ENCODE peak calls at places on chromosomes 1 and 21, in six cellular contexts. L is T47D, E is coronary artery, M is MV-4-11, W is NCI-H774, S is hippocampal formation. K is an unnamed sample.

GRCh38 chr1:24091971-24092482 is 19.9 kb downstream of the MYOM3 start:
- DNase-seq in L (no peak), E (no peak), W (no peak), M (no peak), S (no peak), K (no peak)

GRCh38 chr1:15195420-15196052 is 42.0 kb downstream of the TMEM51 start:
- DNase-seq in E (no peak), M (no peak), L (no peak), S (no peak), W (no peak), K (no peak)

GRCh38 chr1:106276856-106277255 is 779.6 kb upstream of the PRMT6 start:
- DNase-seq in M (no peak), W (no peak), S (no peak), L (no peak), E (no peak), K (no peak)

GRCh38 chr1:157496121-157496526 is 56.2 kb downstream of the FCRL5 start:
- DNase-seq in L (peak), S (peak), W (peak), M (peak), E (no peak), K (no peak)

GRCh38 chr1:211379446-211379845 is 52.8 kb downstream of the TRAF5 start:
- DNase-seq in W (no peak), M (no peak), L (no peak), E (no peak), S (no peak), K (no peak)

GRCh38 chr21:18608226-18608625 is 204.6 kb upstream of the TMPRSS15 start:
- DNase-seq in L (no peak), W (peak), S (no peak), E (no peak), M (no peak), K (no peak)

GRCh38 chr1:8602471-8603219 is 214.8 kb downstream of the RERE start:
- DNase-seq in W (no peak), M (peak), L (no peak), E (no peak), S (no peak), K (no peak)

GRCh38 chr1:198269352-198269940 is 112.6 kb downstream of the NEK7 start:
- DNase-seq in S (no peak), E (no peak), M (no peak), L (no peak), W (no peak), K (no peak)

GRCh38 chr1:84688461-84689061 is 1.7 kb downstream of the SSX2IP start:
- DNase-seq in S (no peak), E (no peak), L (no peak), W (no peak), M (peak), K (no peak)

GRCh38 chr1:1759456-1760344 is 18.6 kb downstream of the NADK start:
- DNase-seq in L (no peak), M (no peak), S (no peak), E (no peak), W (no peak), K (no peak)

GRCh38 chr1:38138498-38139233 is 92.1 kb upstream of the POU3F1 start:
- DNase-seq in W (no peak), M (no peak), L (peak), S (peak), E (peak), K (no peak)

GRCh38 chr1:236864996-236865877 is 70.1 kb downstream of the MTR start:
- DNase-seq in S (no peak), M (no peak), W (no peak), E (no peak), L (no peak), K (no peak)

GRCh38 chr1:42737257-42737656 is 2.8 kb downstream of the CLDN19 start:
- DNase-seq in W (no peak), M (peak), S (no peak), L (no peak), E (no peak), K (no peak)

GRCh38 chr21:36589352-36589971 is 109.5 kb upstream of the SIM2 start:
- DNase-seq in E (no peak), W (no peak), S (no peak), M (peak), L (no peak), K (no peak)

GRCh38 chr1:205354259-205354904 is 2.3 kb downstream of the KLHDC8A start:
- DNase-seq in L (no peak), M (peak), S (peak), E (no peak), W (no peak), K (no peak)

GRCh38 chr1:45326627-45327591 is at the start of gene HPDL:
- DNase-seq in L (no peak), W (peak), S (peak), M (peak), E (no peak), K (peak)

GRCh38 chr1:201252833-201253810 is 30.2 kb upstream of the PKP1 start:
- DNase-seq in S (no peak), E (no peak), W (no peak), L (no peak), M (no peak), K (peak)

GRCh38 chr1:85259118-85259865 is at the start of gene C1orf52:
- DNase-seq in M (peak), W (peak), S (peak), L (peak), E (peak), K (peak)

GRCh38 chr1:50724626-50725286 is 235.3 kb downstream of the FAF1 start:
- DNase-seq in L (no peak), W (no peak), S (no peak), M (peak), E (no peak), K (no peak)

GRCh38 chr1:164637461-164638375 is 78.7 kb downstream of the PBX1 start:
- DNase-seq in L (no peak), S (peak), E (peak), W (peak), M (no peak), K (no peak)

GRCh38 chr1:176693697-176694329 is 230.8 kb downstream of the PAPPA2 start:
- DNase-seq in E (no peak), L (no peak), W (no peak), M (no peak), S (no peak), K (no peak)

GRCh38 chr1:184753608-184754478 is 815 bp downstream of the EDEM3 start:
- DNase-seq in M (peak), W (no peak), L (peak), S (no peak), E (peak), K (peak)

GRCh38 chr21:8989883-8990325 is 1531.5 kb upstream of the TPTE start:
- DNase-seq in E (no peak), L (no peak), S (no peak), M (no peak), W (no peak), K (no peak)

GRCh38 chr1:201463071-201463552 is 5.9 kb downstream of the PHLDA3 start:
- DNase-seq in M (peak), L (peak), W (no peak), E (peak), S (peak), K (no peak)

GRCh38 chr1:7972285-7972684 is 10.8 kb downstream of the PARK7 start:
- DNase-seq in E (no peak), M (no peak), S (no peak), W (no peak), L (no peak), K (no peak)

GRCh38 chr1:197837911-197838310 is 62.6 kb upstream of the DENND1B start:
- DNase-seq in E (no peak), W (no peak), M (peak), S (no peak), L (no peak), K (no peak)

GRCh38 chr1:9229549-9229948 is 5.0 kb upstream of the H6PD start:
- DNase-seq in E (no peak), W (no peak), L (no peak), M (no peak), S (no peak), K (no peak)

GRCh38 chr1:217244946-217245345 is 385.9 kb downstream of the GPATCH2 start:
- DNase-seq in M (no peak), L (no peak), S (no peak), W (no peak), E (no peak), K (no peak)

GRCh38 chr1:213598263-213598662 is 389.5 kb upstream of the PROX1 start:
- DNase-seq in E (no peak), M (no peak), S (no peak), W (no peak), L (no peak), K (no peak)

GRCh38 chr1:8201331-8201861 is 116.5 kb upstream of the SLC45A1 start:
- DNase-seq in L (no peak), E (no peak), S (no peak), M (no peak), W (no peak), K (no peak)

GRCh38 chr1:33257759-33258712 is 1.7 kb downstream of the ZNF362 start:
- DNase-seq in S (no peak), W (no peak), M (no peak), E (no peak), L (no peak), K (no peak)

GRCh38 chr1:150009604-150010387 is 730 bp downstream of the OTUD7B start:
- DNase-seq in M (no peak), E (peak), S (peak), L (peak), W (peak), K (no peak)

GRCh38 chr1:9013824-9014223 is 12.4 kb downstream of the SLC2A7 start:
- DNase-seq in E (no peak), M (no peak), S (no peak), W (no peak), L (no peak), K (no peak)

GRCh38 chr1:149843302-149844041 is 55.9 kb upstream of the BOLA1 start:
- DNase-seq in W (no peak), L (no peak), M (no peak), S (no peak), E (no peak), K (no peak)

GRCh38 chr1:215911406-215911968 is 344.4 kb downstream of the KCTD3 start:
- DNase-seq in S (no peak), L (no peak), E (no peak), M (no peak), W (no peak), K (no peak)

GRCh38 chr1:209737118-209737505 is 18.7 kb upstream of the TRAF3IP3 start:
- DNase-seq in L (no peak), W (no peak), E (no peak), M (no peak), S (no peak), K (no peak)

GRCh38 chr1:160789702-160790611 is 6.0 kb upstream of the LY9 start:
- DNase-seq in M (peak), S (no peak), E (no peak), L (no peak), W (no peak), K (no peak)

GRCh38 chr1:204575221-204576190 is 59.3 kb downstream of the MDM4 start:
- DNase-seq in S (no peak), L (no peak), M (no peak), W (no peak), E (no peak), K (no peak)

GRCh38 chr1:202274611-202275010 is 67.1 kb downstream of the UBE2T start:
- DNase-seq in M (peak), S (no peak), E (no peak), L (no peak), W (no peak), K (no peak)